ENCODE peak calls at places on chromosome 4, in seven cellular contexts. I, Z, Y, B, U, R and L are unnamed samples.

GRCh38 chr4:100746141-100746540 is 228.3 kb upstream of the EMCN start:
- DNase-seq in I (no peak), Z (no peak), R (no peak), B (no peak), U (no peak), Y (no peak), L (no peak)

GRCh38 chr4:22999419-22999818 is 306.7 kb downstream of the GBA3 start:
- DNase-seq in I (no peak), R (no peak), Z (no peak), U (no peak), Y (peak; percentile 34), B (no peak), L (no peak)

GRCh38 chr4:57158762-57159161 is 48.6 kb upstream of the IGFBP7 start:
- DNase-seq in Z (no peak), I (no peak), U (no peak), Y (no peak), R (peak; percentile 34), B (no peak), L (peak; percentile 20)

GRCh38 chr4:121554377-121554776 is 142.4 kb downstream of the ANXA5 start:
- DNase-seq in B (no peak), R (peak; percentile 86), U (no peak), Z (no peak), I (no peak), Y (no peak), L (peak; percentile 6)

GRCh38 chr4:153114771-153115321 is 89.4 kb upstream of the TRIM2 start:
- DNase-seq in R (peak; percentile 82), Z (no peak), B (peak; percentile 79), I (no peak), Y (peak; percentile 93), U (no peak), L (no peak)

GRCh38 chr4:120870279-120870673 is 52.2 kb downstream of the PRDM5 start:
- DNase-seq in Y (no peak), R (no peak), U (no peak), Z (no peak), B (no peak), I (no peak), L (no peak)

GRCh38 chr4:150436598-150437370 is 145.2 kb upstream of the MAB21L2 start:
- DNase-seq in I (no peak), U (no peak), R (no peak), Z (no peak), Y (no peak), B (no peak), L (no peak)

GRCh38 chr4:78954048-78954666 is 14.9 kb upstream of the PAQR3 start:
- DNase-seq in R (peak; percentile 35), Y (peak; percentile 38), Z (no peak), I (no peak), B (no peak), U (no peak), L (peak; percentile 32)

GRCh38 chr4:119536572-119537528 is 91.8 kb downstream of the PDE5A start:
- DNase-seq in I (no peak), U (no peak), B (peak; percentile 4), Z (no peak), Y (peak; percentile 5), R (peak; percentile 77), L (peak; percentile 13)

GRCh38 chr4:11424000-11424399 is 4.7 kb downstream of the HS3ST1 start:
- DNase-seq in Z (no peak), B (peak; percentile 4), I (no peak), R (peak; percentile 4), Y (peak; percentile 27), U (no peak), L (peak; percentile 46)

GRCh38 chr4:2353222-2354107 is 65.0 kb downstream of the ZFYVE28 start:
- DNase-seq in I (peak; percentile 56), U (no peak), R (peak; percentile 17), B (no peak), Z (peak; percentile 55), Y (no peak), L (peak; percentile 58)

GRCh38 chr4:123102897-123103489 is 180.6 kb upstream of the NUDT6 start:
- DNase-seq in B (peak; percentile 41), Z (no peak), U (no peak), Y (peak; percentile 42), R (peak; percentile 65), I (no peak), L (peak; percentile 23)

GRCh38 chr4:34170941-34171340 is 2073.4 kb downstream of the ARAP2 start:
- DNase-seq in Y (peak; percentile 71), R (peak; percentile 84), Z (no peak), U (no peak), I (no peak), B (no peak), L (no peak)

GRCh38 chr4:147984065-147984777 is 252.3 kb downstream of the ARHGAP10 start:
- DNase-seq in R (peak; percentile 61), Z (no peak), U (no peak), B (no peak), Y (peak; percentile 70), I (no peak), L (peak; percentile 66)

GRCh38 chr4:6892190-6892908 is 17.3 kb upstream of the TBC1D14 start:
- DNase-seq in U (no peak), R (peak; percentile 69), Y (peak; percentile 61), I (peak; percentile 69), Z (no peak), B (no peak), L (peak; percentile 61)

GRCh38 chr4:113979157-113979972 is at the start of gene ARSJ:
- DNase-seq in R (peak; percentile 91), Z (peak; percentile 80), I (peak; percentile 82), Y (peak; percentile 81), B (peak; percentile 63), U (peak; percentile 64), L (peak; percentile 24)

GRCh38 chr4:54912155-54912554 is 213.2 kb downstream of the KDR start:
- DNase-seq in B (no peak), Z (no peak), I (no peak), Y (no peak), R (no peak), U (no peak), L (no peak)